ENCODE peak calls at places on chromosomes 4 and X, in seven cellular contexts. D, O, B, K, W, T and P are unnamed samples.

GRCh38 chr4:32396504-32396903 is 1676.3 kb downstream of the PCDH7 start:
- DNase-seq in D (no peak), B (no peak), K (no peak), O (no peak), T (no peak), W (no peak), P (no peak)

GRCh38 chrX:27619975-27620374 is 29.8 kb downstream of the DCAF8L2 start:
- DNase-seq in W (no peak), B (no peak), T (peak), D (no peak), O (peak), K (no peak), P (peak)

GRCh38 chr4:88583643-88584470 is 8.4 kb upstream of the HERC3 start:
- DNase-seq in O (no peak), W (no peak), T (no peak), K (no peak), D (no peak), B (no peak), P (no peak)

GRCh38 chr4:52837716-52838558 is 24.2 kb upstream of the RASL11B start:
- DNase-seq in W (no peak), T (peak), K (no peak), D (peak), O (no peak), B (no peak), P (no peak)

GRCh38 chrX:47817421-47817820 is 19.3 kb upstream of the ZNF81 start:
- DNase-seq in B (no peak), K (no peak), T (no peak), D (no peak), W (no peak), O (peak), P (peak)

GRCh38 chr4:25654031-25654970 is 1.4 kb upstream of the SLC34A2 start:
- DNase-seq in B (no peak), T (no peak), O (no peak), K (no peak), D (no peak), W (no peak), P (peak)

GRCh38 chr4:26885912-26886274 is 25.3 kb downstream of the STIM2 start:
- DNase-seq in O (no peak), W (no peak), T (peak), B (peak), K (no peak), D (no peak), P (no peak)

GRCh38 chr4:150888217-150888616 is 126.9 kb downstream of the LRBA start:
- DNase-seq in K (no peak), T (no peak), O (no peak), D (no peak), W (no peak), B (no peak), P (no peak)

GRCh38 chrX:100615015-100615414 is 21.6 kb downstream of the TSPAN6 start:
- DNase-seq in D (peak), K (peak), W (peak), T (no peak), O (peak), B (no peak), P (peak)

GRCh38 chr4:82230310-82230709 is 143.5 kb downstream of the HNRNPD start:
- DNase-seq in B (no peak), T (peak), D (no peak), K (no peak), O (no peak), W (no peak), P (no peak)

GRCh38 chr4:15793506-15794363 is 15.6 kb downstream of the CD38 start:
- DNase-seq in D (no peak), W (no peak), K (no peak), T (no peak), O (no peak), B (no peak), P (no peak)

GRCh38 chrX:136823175-136823574 is 42.4 kb upstream of the ARHGEF6 start:
- DNase-seq in K (no peak), O (no peak), T (no peak), B (no peak), W (no peak), D (no peak), P (peak)

GRCh38 chr4:146029939-146030710 is 91.5 kb upstream of the ZNF827 start:
- DNase-seq in B (no peak), W (no peak), O (no peak), T (no peak), D (no peak), K (no peak), P (no peak)